ENCODE peak calls at places on chromosomes 12 and 14, in nine cellular contexts. Q is adipocyte; G is T-helper 2 cell; I is SW 1271; N is stimulated activated CD4-positive, alpha-beta T cell treated with anti-CD3 and anti-CD28 coated beads, Interleukin-2, amount 100 ng/mL, for 48 hours; V is germinal center; U is A172; J is neuronal stem cell; X is T47D. H is an unnamed sample.

GRCh38 chr12:131176926-131177325 is 223.2 kb downstream of the ADGRD1 start:
- DNase-seq in G (no peak), I (no peak), Q (no peak), N (no peak), J (no peak), X (no peak), V (no peak), U (no peak), H (no peak)

GRCh38 chr12:104188534-104188933 is 27.0 kb upstream of the TXNRD1 start:
- DNase-seq in J (no peak), N (no peak), I (no peak), V (no peak), Q (no peak), X (no peak), U (no peak), G (no peak), H (no peak)

GRCh38 chr12:96981053-96981452 is 74.0 kb downstream of the NEDD1 start:
- DNase-seq in V (no peak), Q (peak), X (no peak), G (no peak), N (no peak), I (no peak), J (no peak), U (peak), H (no peak)

GRCh38 chr14:99603471-99603933 is 505 bp downstream of the CCDC85C start:
- DNase-seq in U (no peak), X (peak), Q (peak), I (peak), N (peak), G (peak), J (no peak), V (no peak), H (peak)

GRCh38 chr12:124385219-124385969 is 90.5 kb downstream of the RFLNA start:
- DNase-seq in N (no peak), J (no peak), I (peak), G (no peak), Q (peak), V (no peak), X (no peak), U (peak), H (no peak)

GRCh38 chr14:70827366-70828151 is 18.2 kb upstream of the MAP3K9 start:
- DNase-seq in N (no peak), G (no peak), I (peak), J (no peak), V (no peak), U (no peak), Q (peak), X (peak), H (no peak)

GRCh38 chr12:119630962-119631550 is 36.9 kb upstream of the PRKAB1 start:
- DNase-seq in U (no peak), I (no peak), N (no peak), G (no peak), J (no peak), V (no peak), X (no peak), Q (no peak), H (no peak)

GRCh38 chr14:54660712-54661111 is 93.8 kb downstream of the SAMD4A start:
- DNase-seq in V (no peak), I (no peak), J (no peak), Q (no peak), N (no peak), U (no peak), G (no peak), X (no peak), H (no peak)

GRCh38 chr14:54589076-54589475 is 22.1 kb downstream of the SAMD4A start:
- DNase-seq in U (no peak), J (no peak), I (peak), N (no peak), X (no peak), Q (no peak), G (no peak), V (no peak), H (no peak)

GRCh38 chr12:4172999-4173398 is 100.6 kb upstream of the CCND2 start:
- DNase-seq in N (no peak), I (no peak), V (no peak), Q (peak), X (no peak), G (no peak), J (no peak), U (no peak), H (no peak)

GRCh38 chr12:67288561-67288960 is 19.4 kb downstream of the CAND1 start:
- DNase-seq in V (no peak), N (no peak), U (no peak), X (no peak), J (no peak), I (no peak), G (no peak), Q (no peak), H (no peak)

H was measured in T-helper 17 cell.